ENCODE peak calls at places on chromosomes 3 and 15, in six cellular contexts. One of them, this sample, is unnamed.

GRCh38 chr3:186802701-186803100 is 3.6 kb downstream of the RFC4 start:
- DNase-seq in HCT116: no peak
- DNase-seq in adrenal gland: no peak
- DNase-seq in GM23338: no peak
- DNase-seq in CD8-positive, alpha-beta T cell: no peak
- DNase-seq in H1: no peak
- DNase-seq in this sample: no peak

GRCh38 chr3:161142486-161142885 is 37.3 kb upstream of the B3GALNT1 start:
- DNase-seq in HCT116: no peak
- DNase-seq in CD8-positive, alpha-beta T cell: no peak
- DNase-seq in adrenal gland: no peak
- DNase-seq in GM23338: no peak
- DNase-seq in H1: no peak
- DNase-seq in this sample: no peak

GRCh38 chr3:193078996-193079731 is 161.5 kb upstream of the MB21D2 start:
- DNase-seq in adrenal gland: no peak
- DNase-seq in HCT116: no peak
- DNase-seq in CD8-positive, alpha-beta T cell: no peak
- DNase-seq in GM23338: peak; percentile 22
- DNase-seq in H1: no peak
- DNase-seq in this sample: no peak

GRCh38 chr3:167032267-167032876 is 347.7 kb downstream of the ZBBX start:
- DNase-seq in GM23338: peak; percentile 74
- DNase-seq in H1: no peak
- DNase-seq in CD8-positive, alpha-beta T cell: no peak
- DNase-seq in adrenal gland: no peak
- DNase-seq in HCT116: peak; percentile 61
- DNase-seq in this sample: no peak

GRCh38 chr3:159126261-159127020 is 324.6 kb downstream of the MFSD1 start:
- DNase-seq in HCT116: no peak
- DNase-seq in CD8-positive, alpha-beta T cell: no peak
- DNase-seq in adrenal gland: no peak
- DNase-seq in H1: no peak
- DNase-seq in GM23338: no peak
- DNase-seq in this sample: no peak

GRCh38 chr3:51931756-51932155 is 9.9 kb downstream of the RRP9 start:
- DNase-seq in adrenal gland: no peak
- DNase-seq in GM23338: no peak
- DNase-seq in HCT116: no peak
- DNase-seq in CD8-positive, alpha-beta T cell: no peak
- DNase-seq in H1: peak; percentile 24
- DNase-seq in this sample: no peak

GRCh38 chr3:102079809-102080197 is 230.5 kb downstream of the NFKBIZ start:
- DNase-seq in GM23338: no peak
- DNase-seq in CD8-positive, alpha-beta T cell: no peak
- DNase-seq in adrenal gland: no peak
- DNase-seq in H1: no peak
- DNase-seq in HCT116: no peak
- DNase-seq in this sample: no peak

GRCh38 chr15:55768670-55769185 is 25.8 kb upstream of the PRTG start:
- DNase-seq in H1: no peak
- DNase-seq in adrenal gland: no peak
- DNase-seq in CD8-positive, alpha-beta T cell: no peak
- DNase-seq in HCT116: no peak
- DNase-seq in GM23338: no peak
- DNase-seq in this sample: no peak

GRCh38 chr3:161295325-161295724 is 74.2 kb downstream of the NMD3 start:
- DNase-seq in HCT116: no peak
- DNase-seq in adrenal gland: no peak
- DNase-seq in CD8-positive, alpha-beta T cell: no peak
- DNase-seq in GM23338: no peak
- DNase-seq in H1: no peak
- DNase-seq in this sample: no peak

GRCh38 chr15:74598126-74598842 is 17.4 kb upstream of the CLK3 start:
- DNase-seq in GM23338: peak; percentile 95
- DNase-seq in HCT116: no peak
- DNase-seq in adrenal gland: peak; percentile 94
- DNase-seq in CD8-positive, alpha-beta T cell: peak; percentile 79
- DNase-seq in H1: peak; percentile 96
- DNase-seq in this sample: peak; percentile 93

GRCh38 chr15:50798684-50799083 is 33.2 kb upstream of the SPPL2A start:
- DNase-seq in HCT116: no peak
- DNase-seq in GM23338: no peak
- DNase-seq in CD8-positive, alpha-beta T cell: no peak
- DNase-seq in H1: no peak
- DNase-seq in adrenal gland: no peak
- DNase-seq in this sample: no peak

GRCh38 chr15:67512140-67512539 is 8.8 kb upstream of the C15orf61 start:
- DNase-seq in HCT116: no peak
- DNase-seq in GM23338: no peak
- DNase-seq in H1: no peak
- DNase-seq in adrenal gland: no peak
- DNase-seq in CD8-positive, alpha-beta T cell: no peak
- DNase-seq in this sample: no peak

GRCh38 chr15:52193321-52193720 is 2.1 kb upstream of the GNB5 start:
- DNase-seq in GM23338: no peak
- DNase-seq in CD8-positive, alpha-beta T cell: no peak
- DNase-seq in HCT116: no peak
- DNase-seq in H1: no peak
- DNase-seq in adrenal gland: no peak
- DNase-seq in this sample: no peak

GRCh38 chr3:28347374-28348285 is 891 bp upstream of the ZCWPW2 start:
- DNase-seq in HCT116: no peak
- DNase-seq in H1: no peak
- DNase-seq in CD8-positive, alpha-beta T cell: no peak
- DNase-seq in adrenal gland: no peak
- DNase-seq in GM23338: peak; percentile 8
- DNase-seq in this sample: no peak

GRCh38 chr15:71329509-71330260 is 214.4 kb downstream of the THSD4 start:
- DNase-seq in adrenal gland: peak; percentile 58
- DNase-seq in CD8-positive, alpha-beta T cell: no peak
- DNase-seq in HCT116: peak; percentile 47
- DNase-seq in GM23338: no peak
- DNase-seq in H1: no peak
- DNase-seq in this sample: peak; percentile 28

GRCh38 chr3:15899438-15899837 is 101.7 kb upstream of the ANKRD28 start:
- DNase-seq in HCT116: peak; percentile 40
- DNase-seq in GM23338: no peak
- DNase-seq in H1: no peak
- DNase-seq in adrenal gland: no peak
- DNase-seq in CD8-positive, alpha-beta T cell: no peak
- DNase-seq in this sample: no peak

GRCh38 chr3:72448858-72449257 is 399.4 kb downstream of the SHQ1 start:
- DNase-seq in adrenal gland: no peak
- DNase-seq in H1: no peak
- DNase-seq in HCT116: no peak
- DNase-seq in CD8-positive, alpha-beta T cell: no peak
- DNase-seq in GM23338: no peak
- DNase-seq in this sample: no peak

GRCh38 chr15:74808073-74808839 is 4.4 kb upstream of the LMAN1L start:
- DNase-seq in HCT116: no peak
- DNase-seq in adrenal gland: no peak
- DNase-seq in CD8-positive, alpha-beta T cell: no peak
- DNase-seq in GM23338: no peak
- DNase-seq in H1: no peak
- DNase-seq in this sample: no peak

GRCh38 chr3:159762238-159762637 is 226.4 kb upstream of the IL12A start:
- DNase-seq in GM23338: peak; percentile 54
- DNase-seq in CD8-positive, alpha-beta T cell: no peak
- DNase-seq in adrenal gland: no peak
- DNase-seq in H1: no peak
- DNase-seq in HCT116: no peak
- DNase-seq in this sample: no peak

GRCh38 chr3:37693791-37694194 is 167.9 kb upstream of the CTDSPL start:
- DNase-seq in HCT116: no peak
- DNase-seq in CD8-positive, alpha-beta T cell: no peak
- DNase-seq in H1: no peak
- DNase-seq in GM23338: peak; percentile 72
- DNase-seq in adrenal gland: no peak
- DNase-seq in this sample: no peak

GRCh38 chr3:129345971-129346370 is 67.3 kb downstream of the HMCES start:
- DNase-seq in adrenal gland: no peak
- DNase-seq in H1: no peak
- DNase-seq in CD8-positive, alpha-beta T cell: no peak
- DNase-seq in HCT116: no peak
- DNase-seq in GM23338: no peak
- DNase-seq in this sample: no peak

GRCh38 chr3:152183473-152183872 is 85.3 kb upstream of the MBNL1 start:
- DNase-seq in adrenal gland: peak; percentile 42
- DNase-seq in H1: peak; percentile 53
- DNase-seq in HCT116: peak; percentile 46
- DNase-seq in CD8-positive, alpha-beta T cell: peak; percentile 35
- DNase-seq in GM23338: peak; percentile 73
- DNase-seq in this sample: no peak

GRCh38 chr15:30791239-30791638 is 112.5 kb upstream of the FAN1 start:
- DNase-seq in H1: peak; percentile 67
- DNase-seq in GM23338: peak; percentile 77
- DNase-seq in adrenal gland: no peak
- DNase-seq in CD8-positive, alpha-beta T cell: no peak
- DNase-seq in HCT116: no peak
- DNase-seq in this sample: no peak

GRCh38 chr3:159857840-159858239 is 130.8 kb upstream of the IL12A start:
- DNase-seq in HCT116: no peak
- DNase-seq in GM23338: no peak
- DNase-seq in CD8-positive, alpha-beta T cell: no peak
- DNase-seq in adrenal gland: no peak
- DNase-seq in H1: no peak
- DNase-seq in this sample: no peak

GRCh38 chr3:153029350-153029749 is 132.7 kb upstream of the RAP2B start:
- DNase-seq in adrenal gland: no peak
- DNase-seq in GM23338: no peak
- DNase-seq in HCT116: no peak
- DNase-seq in H1: no peak
- DNase-seq in CD8-positive, alpha-beta T cell: no peak
- DNase-seq in this sample: no peak

DNA sequence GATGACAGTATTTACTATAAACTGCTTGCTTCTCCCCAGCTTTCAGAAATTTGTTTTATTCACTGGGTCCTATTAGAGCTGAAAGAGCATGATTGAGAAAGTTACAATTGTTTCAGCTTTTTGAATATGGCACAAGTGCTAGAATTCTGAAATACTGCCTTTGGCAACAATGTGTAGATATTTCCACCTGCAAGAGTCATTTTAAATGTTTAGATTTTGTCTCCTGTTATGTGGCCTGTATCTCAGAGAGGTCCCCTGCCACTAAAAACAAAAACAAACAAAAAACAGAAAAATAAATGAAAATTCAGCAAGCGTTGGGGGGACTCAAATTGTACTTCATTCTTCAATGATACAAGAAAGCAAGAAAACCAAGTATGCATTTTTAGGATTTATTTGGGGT is 28.7 kb downstream of the TGFBR2 start:
- DNase-seq in HCT116: no peak
- DNase-seq in adrenal gland: no peak
- DNase-seq in GM23338: no peak
- DNase-seq in CD8-positive, alpha-beta T cell: no peak
- DNase-seq in H1: no peak
- DNase-seq in this sample: no peak
- H3K4me1 ChIP-seq in HCT116: peaks cover 39% of the 10 kb centered on the region
- H3K4me1 ChIP-seq in adrenal gland: peaks cover 41% of the 10 kb centered on the region
- H3K4me1 ChIP-seq in GM23338: peaks cover 25% of the 10 kb centered on the region
- H3K4me1 ChIP-seq in CD8-positive, alpha-beta T cell: peaks cover 99% of the 10 kb centered on the region
- H3K4me1 ChIP-seq in H1: no peaks in the 10 kb centered on the region
- H3K4me1 ChIP-seq in this sample: peaks cover 37% of the 10 kb centered on the region

GRCh38 chr15:90595760-90596155 is 66.0 kb downstream of the CRTC3 start:
- DNase-seq in H1: no peak
- DNase-seq in adrenal gland: no peak
- DNase-seq in HCT116: no peak
- DNase-seq in CD8-positive, alpha-beta T cell: no peak
- DNase-seq in GM23338: no peak
- DNase-seq in this sample: no peak
- H3K27ac ChIP-seq in H1: no peak overlapping the region
- H3K27ac ChIP-seq in adrenal gland: no peak overlapping the region
- H3K27ac ChIP-seq in HCT116: no peak overlapping the region
- H3K27ac ChIP-seq in CD8-positive, alpha-beta T cell: peak overlapping the region; percentile 4
- H3K27ac ChIP-seq in GM23338: no peak overlapping the region
- H3K27ac ChIP-seq in this sample: peak overlapping the region; percentile 78

DNA sequence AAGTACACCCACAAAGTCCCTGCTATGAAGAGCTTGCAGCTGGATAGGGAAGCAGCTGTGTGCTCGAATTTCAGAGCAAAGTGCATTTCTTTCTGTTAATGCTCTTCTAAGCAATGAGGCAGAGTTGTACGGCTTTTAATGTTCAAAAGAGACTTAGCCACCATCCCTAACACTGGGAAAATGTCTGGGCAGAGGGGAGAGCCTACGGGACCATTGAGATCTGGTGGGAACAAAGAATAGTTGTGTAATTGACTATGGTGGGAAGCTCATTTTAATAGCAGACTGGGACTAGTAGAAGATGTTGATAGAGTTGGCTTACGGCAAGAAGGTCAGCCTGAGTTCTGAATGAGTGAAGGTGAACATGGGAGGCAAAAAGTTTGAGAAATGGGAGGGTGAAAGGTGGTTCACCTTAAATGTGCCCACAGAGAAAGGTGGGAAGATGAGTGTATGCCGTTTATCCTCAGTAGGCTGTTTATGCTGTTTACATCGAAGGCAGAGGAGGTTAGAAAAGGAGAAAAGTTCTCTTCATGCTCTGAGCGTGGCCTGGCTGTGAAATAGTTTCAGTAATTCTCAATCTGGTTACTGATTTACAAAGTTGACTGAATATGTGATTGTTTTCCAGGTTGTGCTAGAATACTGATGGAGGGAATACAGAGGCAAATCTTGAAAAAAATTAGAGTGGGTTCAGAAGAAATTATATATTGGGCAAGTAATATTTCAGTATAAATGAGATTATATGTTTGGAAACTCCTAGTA is 22.9 kb upstream of the UTS2B start:
- DNase-seq in adrenal gland: no peak
- DNase-seq in HCT116: no peak
- DNase-seq in GM23338: no peak
- DNase-seq in CD8-positive, alpha-beta T cell: no peak
- DNase-seq in H1: no peak
- DNase-seq in this sample: no peak
- TF ChIP-seq CTCF in adrenal gland: no peak
- TF ChIP-seq CTCF in HCT116: no peak
- TF ChIP-seq CTCF in GM23338: no peak
- TF ChIP-seq CTCF in CD8-positive, alpha-beta T cell: no peak
- TF ChIP-seq CTCF in H1: no peak
- TF ChIP-seq CTCF in this sample: no peak

DNA sequence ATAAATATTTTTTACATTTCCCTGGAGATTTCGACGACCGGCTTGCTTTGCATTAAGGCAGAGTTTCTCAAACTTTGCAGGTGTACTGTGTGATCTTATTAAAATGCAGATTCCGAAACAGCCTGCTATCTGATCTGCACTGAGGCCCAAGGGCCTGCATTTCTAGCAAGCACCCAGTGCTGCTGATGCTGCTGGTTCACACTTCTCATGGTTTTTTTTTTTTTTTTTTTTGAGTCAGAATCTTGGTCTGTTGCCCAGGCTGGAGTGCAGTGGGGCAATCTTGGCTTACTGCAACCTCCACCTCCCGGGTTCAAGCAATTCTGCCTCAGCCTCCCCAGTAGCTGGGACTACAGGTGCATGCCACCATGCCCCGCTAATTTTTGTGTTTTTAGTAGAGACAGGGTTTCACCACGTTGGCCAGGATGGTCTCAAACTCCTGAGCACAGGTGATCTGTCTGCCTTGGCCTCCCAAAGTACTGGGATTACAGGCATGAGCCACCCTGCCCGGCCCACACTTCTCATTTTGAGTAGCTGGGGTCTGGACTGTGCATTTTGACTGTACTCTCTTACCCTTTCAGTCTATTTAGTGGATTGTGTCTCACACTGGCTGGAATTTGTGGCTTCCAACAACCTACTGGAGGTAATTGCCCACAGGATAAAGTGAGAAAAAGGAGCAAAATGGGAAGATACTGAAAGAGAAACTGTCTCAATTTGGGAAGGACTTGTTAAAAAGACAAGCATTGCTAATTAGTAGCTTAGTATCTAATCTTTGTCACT is 94.1 kb downstream of the ITPR1 start:
- DNase-seq in adrenal gland: peak; percentile 41
- DNase-seq in H1: no peak
- DNase-seq in CD8-positive, alpha-beta T cell: no peak
- DNase-seq in HCT116: no peak
- DNase-seq in GM23338: no peak
- DNase-seq in this sample: no peak
- H3K4me1 ChIP-seq in adrenal gland: peaks cover 31% of the 10 kb centered on the region
- H3K4me1 ChIP-seq in H1: no peaks in the 10 kb centered on the region
- H3K4me1 ChIP-seq in CD8-positive, alpha-beta T cell: peaks cover 26% of the 10 kb centered on the region
- H3K4me1 ChIP-seq in HCT116: no peaks in the 10 kb centered on the region
- H3K4me1 ChIP-seq in GM23338: peaks cover 43% of the 10 kb centered on the region
- H3K4me1 ChIP-seq in this sample: peaks cover 44% of the 10 kb centered on the region

This sample was measured in tibial artery.